ENCODE peak calls at places on chromosomes 3 and 15, in ten cellular contexts. T is tibial nerve, V is ovary, E is A549, M is NT2/D1, J is endodermal cell, X is mammary epithelial cell, I is heart left ventricle, N is stomach, W is left lung. Y is an unnamed sample.
A peak's percentile ranks its signal among the peaks of the same experiment; 100 is the strongest.

GRCh38 chr3:128094295-128095151 is 29.1 kb downstream of the RUVBL1 start:
- DNase-seq in T (no peak), V (no peak), E (no peak), M (no peak), J (no peak), X (no peak), I (no peak), N (no peak), W (no peak), Y (no peak)

GRCh38 chr15:84979651-84980050 is 2.0 kb upstream of the PDE8A start:
- DNase-seq in T (no peak), V (peak; percentile 63), E (peak; percentile 38), M (no peak), J (peak; percentile 78), X (no peak), I (no peak), N (no peak), W (peak; percentile 41), Y (no peak)

GRCh38 chr3:19029837-19030835 is 118.2 kb upstream of the KCNH8 start:
- DNase-seq in T (no peak), V (no peak), E (no peak), M (no peak), J (peak; percentile 49), X (no peak), I (no peak), N (no peak), W (no peak), Y (no peak)

GRCh38 chr15:66943456-66944095 is 121.8 kb upstream of the SMAD3 start:
- DNase-seq in T (no peak), V (no peak), E (peak; percentile 82), M (no peak), J (no peak), X (no peak), I (no peak), N (peak; percentile 42), W (no peak), Y (no peak)

GRCh38 chr3:23495507-23495906 is 292.4 kb downstream of the UBE2E2 start:
- DNase-seq in T (no peak), V (no peak), E (no peak), M (no peak), J (no peak), X (peak; percentile 60), I (no peak), N (no peak), W (no peak), Y (no peak)

GRCh38 chr3:58492385-58492970 is 582 bp downstream of the KCTD6 start:
- DNase-seq in T (no peak), V (no peak), E (no peak), M (no peak), J (peak; percentile 53), X (no peak), I (no peak), N (no peak), W (no peak), Y (no peak)

GRCh38 chr3:71873093-71873611 is 88.2 kb upstream of the PROK2 start:
- DNase-seq in T (no peak), V (no peak), E (no peak), M (peak; percentile 51), J (no peak), X (no peak), I (no peak), N (no peak), W (no peak), Y (no peak)

GRCh38 chr3:15277861-15278260 is 54.5 kb downstream of the SH3BP5 start:
- DNase-seq in T (no peak), V (no peak), E (no peak), M (no peak), J (no peak), X (no peak), I (no peak), N (no peak), W (no peak), Y (no peak)

GRCh38 chr15:73078722-73079121 is 26.5 kb downstream of the NEO1 start:
- DNase-seq in T (no peak), V (no peak), E (peak; percentile 28), M (no peak), J (no peak), X (peak; percentile 85), I (no peak), N (peak; percentile 45), W (no peak), Y (no peak)

GRCh38 chr3:16906679-16907078 is 21.9 kb downstream of the PLCL2 start:
- DNase-seq in T (no peak), V (no peak), E (peak; percentile 54), M (no peak), J (no peak), X (no peak), I (no peak), N (no peak), W (no peak), Y (no peak)

GRCh38 chr15:20407553-20407952 is 134.0 kb downstream of the GOLGA6L6 start:
- DNase-seq in T (no peak), V (no peak), E (no peak), M (no peak), J (no peak), X (no peak), I (no peak), N (no peak), W (no peak), Y (no peak)

GRCh38 chr15:20409247-20409646 is 132.4 kb downstream of the GOLGA6L6 start:
- DNase-seq in T (no peak), V (no peak), E (no peak), M (no peak), J (no peak), X (no peak), I (no peak), N (no peak), W (no peak), Y (no peak)
- H3K9me3 ChIP-seq in T (peaks cover 21% of the 10 kb centered on the region), V (no peaks in the 10 kb centered on the region), E (peaks cover 23% of the 10 kb centered on the region), M (peaks cover 5% of the 10 kb centered on the region), J (peaks cover 66% of the 10 kb centered on the region), X (no peaks in the 10 kb centered on the region), I (peaks cover 26% of the 10 kb centered on the region), N (peaks cover 14% of the 10 kb centered on the region), W (peaks cover 26% of the 10 kb centered on the region), Y (no peaks in the 10 kb centered on the region)

DNA sequence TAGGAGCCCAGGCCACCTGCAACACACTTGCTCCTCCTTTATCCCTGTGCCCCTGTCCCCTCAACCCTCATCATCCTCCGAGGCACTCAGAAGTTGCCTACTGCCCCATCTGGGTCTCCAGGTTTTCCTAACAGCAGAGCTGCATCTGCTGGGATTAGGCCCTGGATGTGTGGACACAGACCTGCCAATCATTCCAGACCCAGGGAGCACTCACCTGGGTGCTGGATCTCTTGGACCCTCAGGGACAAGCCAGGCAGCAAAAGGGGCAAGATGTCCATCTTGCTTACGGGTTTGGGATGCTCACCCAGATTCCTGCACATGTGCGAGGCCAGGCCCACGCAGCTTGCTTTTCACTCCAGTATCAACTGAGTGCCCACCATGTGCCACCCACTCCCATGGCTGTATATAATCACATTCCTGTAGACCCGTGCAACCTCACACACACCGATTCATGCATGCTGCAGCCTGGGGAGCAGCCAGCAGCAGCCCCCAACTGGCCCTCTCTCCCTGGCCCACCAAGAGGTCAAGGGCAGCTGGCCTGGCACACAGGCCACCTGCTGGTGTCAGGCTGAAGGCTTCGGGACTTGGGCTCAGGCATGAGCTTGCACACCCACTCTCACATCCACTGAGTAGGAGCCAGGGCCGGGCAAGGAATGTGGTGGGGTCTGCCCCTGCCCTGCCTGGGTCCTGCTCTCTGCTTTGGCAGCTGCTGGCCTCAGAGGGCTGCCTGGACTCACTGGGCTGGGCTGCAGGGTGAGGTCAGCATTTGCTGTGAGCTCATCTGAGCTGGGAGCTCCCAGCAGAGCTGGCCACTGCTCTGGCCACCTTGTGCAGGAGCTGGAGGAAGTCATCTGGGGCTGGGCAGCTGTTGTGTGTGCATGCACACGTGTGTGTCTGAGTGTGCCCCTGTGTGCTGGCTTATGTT is 14.9 kb downstream of the PRKCD start:
- DNase-seq in T (no peak), V (no peak), E (no peak), M (no peak), J (no peak), X (no peak), I (no peak), N (no peak), W (no peak), Y (no peak)
- H3K9me3 ChIP-seq in T (no peaks in the 10 kb centered on the region), V (no peaks in the 10 kb centered on the region), E (no peaks in the 10 kb centered on the region), M (no peaks in the 10 kb centered on the region), J (no peaks in the 10 kb centered on the region), X (no peaks in the 10 kb centered on the region), I (no peaks in the 10 kb centered on the region), N (no peaks in the 10 kb centered on the region), W (no peaks in the 10 kb centered on the region), Y (no peaks in the 10 kb centered on the region)

GRCh38 chr3:25107918-25108617 is 320.0 kb upstream of the RARB start:
- DNase-seq in T (no peak), V (no peak), E (no peak), M (no peak), J (no peak), X (peak; percentile 82), I (no peak), N (no peak), W (no peak), Y (no peak)
- H3K9me3 ChIP-seq in T (no peaks in the 10 kb centered on the region), V (no peaks in the 10 kb centered on the region), E (no peaks in the 10 kb centered on the region), M (no peaks in the 10 kb centered on the region), J (no peaks in the 10 kb centered on the region), X (no peaks in the 10 kb centered on the region), I (no peaks in the 10 kb centered on the region), N (no peaks in the 10 kb centered on the region), W (no peaks in the 10 kb centered on the region), Y (no peaks in the 10 kb centered on the region)

GRCh38 chr15:25207369-25207768 is 231.5 kb downstream of the UBE3A start:
- DNase-seq in T (no peak), V (no peak), E (no peak), M (no peak), J (no peak), X (no peak), I (no peak), N (no peak), W (no peak), Y (no peak)
- H3K9me3 ChIP-seq in T (peaks cover 92% of the 10 kb centered on the region), V (peaks cover 10% of the 10 kb centered on the region), E (no peaks in the 10 kb centered on the region), M (no peaks in the 10 kb centered on the region), J (peaks cover 5% of the 10 kb centered on the region), X (peaks cover 54% of the 10 kb centered on the region), I (no peaks in the 10 kb centered on the region), N (peaks cover 96% of the 10 kb centered on the region), W (peaks cover 99% of the 10 kb centered on the region), Y (no peaks in the 10 kb centered on the region)

GRCh38 chr3:136187868-136188267 is 8.3 kb downstream of the MSL2 start:
- DNase-seq in T (no peak), V (no peak), E (no peak), M (no peak), J (no peak), X (no peak), I (no peak), N (no peak), W (no peak), Y (no peak)
- H3K9me3 ChIP-seq in T (no peaks in the 10 kb centered on the region), V (no peaks in the 10 kb centered on the region), E (no peaks in the 10 kb centered on the region), M (no peaks in the 10 kb centered on the region), J (no peaks in the 10 kb centered on the region), X (no peaks in the 10 kb centered on the region), I (no peaks in the 10 kb centered on the region), N (no peaks in the 10 kb centered on the region), W (no peaks in the 10 kb centered on the region), Y (no peaks in the 10 kb centered on the region)

DNA sequence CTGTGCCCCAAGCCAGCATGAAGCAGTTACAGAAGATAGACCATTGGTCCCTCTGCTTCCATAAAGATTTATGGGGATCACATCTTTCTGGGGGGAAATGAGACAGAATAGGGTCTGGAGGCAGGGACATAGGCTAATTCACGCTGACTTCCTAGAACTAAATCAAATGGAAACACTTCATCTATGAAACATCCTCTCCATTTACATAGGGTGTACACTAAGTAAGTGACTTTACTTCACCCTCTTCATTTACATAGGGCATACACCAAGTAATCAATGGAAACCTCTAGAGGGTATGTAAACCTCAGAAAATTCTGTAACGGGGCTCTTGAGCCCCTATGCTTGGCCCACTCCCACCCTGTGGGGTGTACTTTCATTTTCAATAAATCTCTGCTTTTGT is 10.1 kb downstream of the LINS1 start:
- DNase-seq in T (no peak), V (no peak), E (no peak), M (no peak), J (no peak), X (no peak), I (no peak), N (no peak), W (no peak), Y (no peak)
- H3K9me3 ChIP-seq in T (peaks cover 11% of the 10 kb centered on the region), V (no peaks in the 10 kb centered on the region), E (peaks cover 28% of the 10 kb centered on the region), M (peaks cover 75% of the 10 kb centered on the region), J (peaks cover 51% of the 10 kb centered on the region), X (peaks cover 17% of the 10 kb centered on the region), I (peaks cover 21% of the 10 kb centered on the region), N (no peaks in the 10 kb centered on the region), W (peaks cover 30% of the 10 kb centered on the region), Y (no peaks in the 10 kb centered on the region)

Y was measured in T-helper 17 cell.